ENCODE peak calls at places on chromosome 14, in five cellular contexts. E is stimulated activated effector memory CD8-positive, alpha-beta T cell treated with anti-CD3 and anti-CD28 coated beads, Interleukin-12 subunit alpha, Interleukin-12 subunit beta, amount 100 ng/mL, for 72 hours; Q is Right ventricle myocardium superior; T is stimulated activated CD4-positive, alpha-beta T cell treated with anti-CD3 and anti-CD28 coated beads, Interleukin-4, amount 100 ng/mL, for 1 hour; K is EL. H is an unnamed sample.

GRCh38 chr14:67641480-67641879 is 21.8 kb downstream of the ARG2 start:
- DNase-seq in E (no peak), Q (no peak), T (no peak), K (no peak), H (no peak)

GRCh38 chr14:73717247-73717646 is 3.1 kb upstream of the PNMA1 start:
- DNase-seq in E (no peak), Q (no peak), T (no peak), K (peak), H (no peak)

GRCh38 chr14:41000350-41000749 is 606.3 kb upstream of the LRFN5 start:
- DNase-seq in E (no peak), Q (no peak), T (no peak), K (no peak), H (no peak)

GRCh38 chr14:52527052-52527451 is 25.3 kb downstream of the TXNDC16 start:
- DNase-seq in E (no peak), Q (no peak), T (no peak), K (no peak), H (no peak)

GRCh38 chr14:54772451-54772881 is 130.2 kb downstream of the GCH1 start:
- DNase-seq in E (no peak), Q (no peak), T (no peak), K (peak), H (no peak)

GRCh38 chr14:100476012-100476822 is 111.0 kb downstream of the BEGAIN start:
- DNase-seq in E (peak), Q (no peak), T (no peak), K (peak), H (no peak)

GRCh38 chr14:50501642-50502041 is 30.7 kb downstream of the MAP4K5 start:
- DNase-seq in E (no peak), Q (no peak), T (no peak), K (peak), H (no peak)

GRCh38 chr14:37143500-37143874 is 28.9 kb downstream of the SLC25A21 start:
- DNase-seq in E (no peak), Q (no peak), T (no peak), K (no peak), H (no peak)

GRCh38 chr14:103846008-103846568 is 1.3 kb downstream of the PPP1R13B start:
- DNase-seq in E (no peak), Q (no peak), T (no peak), K (no peak), H (no peak)

GRCh38 chr14:23186913-23187654 is 3.6 kb upstream of the SLC7A8 start:
- DNase-seq in E (no peak), Q (no peak), T (no peak), K (peak), H (no peak)

GRCh38 chr14:85178869-85179268 is 351.1 kb upstream of the FLRT2 start:
- DNase-seq in E (no peak), Q (no peak), T (no peak), K (no peak), H (no peak)

GRCh38 chr14:73591690-73592448 is at the start of gene ACOT4:
- DNase-seq in E (peak), Q (peak), T (peak), K (peak), H (no peak)

GRCh38 chr14:76876076-76876475 is 49.9 kb downstream of the LRRC74A start:
- DNase-seq in E (peak), Q (no peak), T (peak), K (peak), H (no peak)

GRCh38 chr14:104843442-104844305 is 21.4 kb upstream of the CEP170B start:
- DNase-seq in E (no peak), Q (no peak), T (no peak), K (no peak), H (no peak)

GRCh38 chr14:101791919-101792572 is 30.5 kb downstream of the PPP2R5C start:
- DNase-seq in E (no peak), Q (no peak), T (no peak), K (peak), H (no peak)

GRCh38 chr14:75452900-75453816 is 25.3 kb downstream of the JDP2 start:
- DNase-seq in E (no peak), Q (peak), T (no peak), K (peak), H (no peak)

GRCh38 chr14:95500772-95501401 is 15.6 kb downstream of the SYNE3 start:
- DNase-seq in E (no peak), Q (peak), T (no peak), K (peak), H (no peak)

GRCh38 chr14:106044949-106045596 is 518.7 kb downstream of the TMEM121 start:
- DNase-seq in E (peak), Q (peak), T (peak), K (peak), H (no peak)

GRCh38 chr14:68523994-68524725 is 268.7 kb downstream of the ZFP36L1 start:
- DNase-seq in E (no peak), Q (no peak), T (no peak), K (no peak), H (no peak)

GRCh38 chr14:23149745-23150144 is 30.7 kb upstream of the CEBPE start:
- DNase-seq in E (no peak), Q (no peak), T (no peak), K (no peak), H (no peak)

GRCh38 chr14:82366803-82367202 is 833.1 kb upstream of the SEL1L start:
- DNase-seq in E (no peak), Q (no peak), T (no peak), K (no peak), H (no peak)

GRCh38 chr14:93745603-93746273 is 42.5 kb downstream of the PRIMA1 start:
- DNase-seq in E (no peak), Q (no peak), T (no peak), K (no peak), H (no peak)

GRCh38 chr14:75660238-75660629 is 442 bp downstream of the ERG28 start:
- DNase-seq in E (no peak), Q (no peak), T (no peak), K (no peak), H (no peak)

GRCh38 chr14:81710232-81710845 is 176.7 kb upstream of the SEL1L start:
- DNase-seq in E (no peak), Q (no peak), T (no peak), K (peak), H (no peak)

GRCh38 chr14:78313499-78313898 is 143.3 kb downstream of the NRXN3 start:
- DNase-seq in E (no peak), Q (no peak), T (no peak), K (no peak), H (no peak)

GRCh38 chr14:52694761-52695480 is 437 bp downstream of the ERO1A start:
- DNase-seq in E (peak), Q (peak), T (peak), K (peak), H (no peak)

GRCh38 chr14:100187247-100187833 is 27.9 kb upstream of the DEGS2 start:
- DNase-seq in E (no peak), Q (no peak), T (no peak), K (no peak), H (no peak)

GRCh38 chr14:90814806-90815566 is 1.2 kb downstream of the TTC7B start:
- DNase-seq in E (no peak), Q (no peak), T (no peak), K (no peak), H (no peak)

GRCh38 chr14:32648434-32648833 is 290.2 kb upstream of the NPAS3 start:
- DNase-seq in E (no peak), Q (no peak), T (no peak), K (peak), H (no peak)

GRCh38 chr14:61184117-61184516 is 97.0 kb downstream of the TMEM30B start:
- DNase-seq in E (no peak), Q (no peak), T (no peak), K (peak), H (no peak)

H was measured in thoracic aorta.